ENCODE peak calls at places on chromosomes 4 and X, in four cellular contexts. N is GM04504; I is central memory CD4-positive, alpha-beta T cell; T is mucosa of descending colon. C is an unnamed sample.

GRCh38 chr4:123217676-123218075 is 178.9 kb upstream of the SPRY1 start:
- DNase-seq in T (no peak), N (no peak), I (no peak), C (no peak)

GRCh38 chrX:103155201-103155600 is 59.7 kb upstream of the BEX4 start:
- DNase-seq in N (no peak), T (no peak), I (no peak), C (no peak)

GRCh38 chrX:153969904-153970397 is 1.7 kb downstream of the HCFC1 start:
- DNase-seq in I (peak), N (no peak), T (no peak), C (no peak)

GRCh38 chr4:110484767-110485166 is 8.8 kb downstream of the ENPEP start:
- DNase-seq in N (peak), T (no peak), I (no peak), C (peak)

GRCh38 chr4:157804169-157804543 is 368.7 kb downstream of the GASK1B start:
- DNase-seq in T (no peak), I (no peak), N (no peak), C (no peak)

GRCh38 chrX:136879001-136879667 is 1.4 kb downstream of the RBMX start:
- DNase-seq in T (no peak), N (no peak), I (peak), C (no peak)

GRCh38 chrX:1165535-1166196 is 46.8 kb downstream of the CRLF2 start:
- DNase-seq in I (peak), N (no peak), T (no peak), C (no peak)

GRCh38 chr4:56149601-56150000 is 200.9 kb downstream of the CEP135 start:
- DNase-seq in N (peak), I (no peak), T (no peak), C (peak)

GRCh38 chr4:114734581-114734980 is 136.0 kb downstream of the UGT8 start:
- DNase-seq in N (no peak), I (no peak), T (no peak), C (no peak)

GRCh38 chrX:1767026-1767425 is 152.2 kb downstream of the ASMT start:
- DNase-seq in N (no peak), T (no peak), I (no peak), C (no peak)

GRCh38 chr4:46404961-46405360 is 15.0 kb upstream of the GABRA2 start:
- DNase-seq in N (no peak), T (peak), I (no peak), C (peak)